ENCODE peak calls at places on chromosomes 2 and 18, in five cellular contexts. One of them, this sample, is unnamed.

GRCh38 chr2:218282173-218282991 is 9.9 kb downstream of the TMBIM1 start:
- DNase-seq in anterior cingulate cortex: peak; percentile 51
- DNase-seq in GM12892: no peak
- DNase-seq in amniotic epithelial cell: no peak
- DNase-seq in GM13977: no peak
- DNase-seq in this sample: no peak

GRCh38 chr2:65913914-65914786 is 481.8 kb upstream of the SPRED2 start:
- DNase-seq in anterior cingulate cortex: no peak
- DNase-seq in GM12892: no peak
- DNase-seq in amniotic epithelial cell: no peak
- DNase-seq in GM13977: no peak
- DNase-seq in this sample: no peak

GRCh38 chr18:56001576-56001975 is 413.6 kb upstream of the TCF4 start:
- DNase-seq in anterior cingulate cortex: no peak
- DNase-seq in GM12892: no peak
- DNase-seq in amniotic epithelial cell: no peak
- DNase-seq in GM13977: no peak
- DNase-seq in this sample: no peak

GRCh38 chr2:7392076-7392787 is 475.0 kb downstream of the RNF144A start:
- DNase-seq in anterior cingulate cortex: no peak
- DNase-seq in GM12892: no peak
- DNase-seq in amniotic epithelial cell: no peak
- DNase-seq in GM13977: no peak
- DNase-seq in this sample: no peak

GRCh38 chr2:67290451-67290991 is 106.6 kb upstream of the ETAA1 start:
- DNase-seq in anterior cingulate cortex: no peak
- DNase-seq in GM12892: no peak
- DNase-seq in amniotic epithelial cell: peak; percentile 63
- DNase-seq in GM13977: no peak
- DNase-seq in this sample: no peak

GRCh38 chr2:237556773-237557632 is 9.4 kb upstream of the PRLH start:
- DNase-seq in anterior cingulate cortex: no peak
- DNase-seq in GM12892: peak; percentile 64
- DNase-seq in amniotic epithelial cell: no peak
- DNase-seq in GM13977: peak; percentile 79
- DNase-seq in this sample: no peak

GRCh38 chr18:8373486-8373885 is 235.8 kb upstream of the RAB12 start:
- DNase-seq in anterior cingulate cortex: no peak
- DNase-seq in GM12892: no peak
- DNase-seq in amniotic epithelial cell: no peak
- DNase-seq in GM13977: no peak
- DNase-seq in this sample: no peak

GRCh38 chr18:48455555-48456478 is 46.6 kb upstream of the ZBTB7C start:
- DNase-seq in anterior cingulate cortex: no peak
- DNase-seq in GM12892: no peak
- DNase-seq in amniotic epithelial cell: peak; percentile 99
- DNase-seq in GM13977: no peak
- DNase-seq in this sample: no peak

GRCh38 chr2:205914736-205915510 is 171.1 kb downstream of the INO80D start:
- DNase-seq in anterior cingulate cortex: no peak
- DNase-seq in GM12892: no peak
- DNase-seq in amniotic epithelial cell: no peak
- DNase-seq in GM13977: no peak
- DNase-seq in this sample: no peak

This sample was measured in Panc1.